ENCODE peak calls at places on chromosome 7, in four cellular contexts. K, A, W and Q are unnamed samples.

GRCh38 chr7:156895024-156895780 is 2.2 kb upstream of the LMBR1 start:
- DNase-seq in K (no peak), A (no peak), W (peak; percentile 17), Q (no peak)

GRCh38 chr7:867001-867405 is 9.4 kb upstream of the GET4 start:
- DNase-seq in K (peak; percentile 92), A (no peak), W (peak; percentile 54), Q (no peak)

GRCh38 chr7:84674236-84674913 is 479.8 kb upstream of the SEMA3A start:
- DNase-seq in K (no peak), A (no peak), W (no peak), Q (no peak)

GRCh38 chr7:77276120-77276519 is 76.5 kb upstream of the FGL2 start:
- DNase-seq in K (no peak), A (no peak), W (no peak), Q (no peak)

GRCh38 chr7:821688-822087 is 10.6 kb upstream of the SUN1 start:
- DNase-seq in K (no peak), A (no peak), W (no peak), Q (no peak)

GRCh38 chr7:104971290-104972071 is 42.5 kb upstream of the KMT2E start:
- DNase-seq in K (no peak), A (no peak), W (no peak), Q (no peak)

GRCh38 chr7:4661871-4662270 is 20.2 kb upstream of the FOXK1 start:
- DNase-seq in K (no peak), A (no peak), W (no peak), Q (no peak)

GRCh38 chr7:8260871-8261707 is 878 bp downstream of the ICA1 start:
- DNase-seq in K (no peak), A (peak; percentile 63), W (no peak), Q (no peak)

GRCh38 chr7:114087674-114088539 is 169.1 kb upstream of the PPP1R3A start:
- DNase-seq in K (no peak), A (peak; percentile 14), W (peak; percentile 32), Q (peak; percentile 15)

GRCh38 chr7:94687810-94688209 is 31.9 kb upstream of the SGCE start:
- DNase-seq in K (no peak), A (no peak), W (no peak), Q (no peak)

GRCh38 chr7:40680657-40681056 is 545.9 kb downstream of the SUGCT start:
- DNase-seq in K (no peak), A (peak; percentile 11), W (no peak), Q (no peak)

GRCh38 chr7:81736088-81736487 is 33.8 kb downstream of the HGF start:
- DNase-seq in K (no peak), A (no peak), W (no peak), Q (no peak)

GRCh38 chr7:48280100-48280499 is 108.8 kb downstream of the ABCA13 start:
- DNase-seq in K (no peak), A (no peak), W (no peak), Q (no peak)

GRCh38 chr7:70597071-70597470 is 534.9 kb upstream of the GALNT17 start:
- DNase-seq in K (no peak), A (no peak), W (no peak), Q (no peak)

GRCh38 chr7:42650171-42650570 is 261.7 kb downstream of the C7orf25 start:
- DNase-seq in K (no peak), A (no peak), W (no peak), Q (no peak)

GRCh38 chr7:121081327-121081936 is 92.9 kb downstream of the CPED1 start:
- DNase-seq in K (peak; percentile 65), A (no peak), W (no peak), Q (peak; percentile 4)

GRCh38 chr7:68744036-68744435 is 854.2 kb upstream of the AUTS2 start:
- DNase-seq in K (no peak), A (no peak), W (no peak), Q (no peak)

GRCh38 chr7:148954766-148955165 is 70.7 kb upstream of the EZH2 start:
- DNase-seq in K (no peak), A (no peak), W (no peak), Q (no peak)

GRCh38 chr7:134720091-134720935 is 59.1 kb upstream of the CALD1 start:
- DNase-seq in K (no peak), A (peak; percentile 47), W (no peak), Q (no peak)

GRCh38 chr7:157674715-157675426 is 338.1 kb downstream of the DNAJB6 start:
- DNase-seq in K (no peak), A (no peak), W (no peak), Q (no peak)

GRCh38 chr7:84372712-84373111 is 178.1 kb upstream of the SEMA3A start:
- DNase-seq in K (peak; percentile 32), A (no peak), W (no peak), Q (no peak)

DNA sequence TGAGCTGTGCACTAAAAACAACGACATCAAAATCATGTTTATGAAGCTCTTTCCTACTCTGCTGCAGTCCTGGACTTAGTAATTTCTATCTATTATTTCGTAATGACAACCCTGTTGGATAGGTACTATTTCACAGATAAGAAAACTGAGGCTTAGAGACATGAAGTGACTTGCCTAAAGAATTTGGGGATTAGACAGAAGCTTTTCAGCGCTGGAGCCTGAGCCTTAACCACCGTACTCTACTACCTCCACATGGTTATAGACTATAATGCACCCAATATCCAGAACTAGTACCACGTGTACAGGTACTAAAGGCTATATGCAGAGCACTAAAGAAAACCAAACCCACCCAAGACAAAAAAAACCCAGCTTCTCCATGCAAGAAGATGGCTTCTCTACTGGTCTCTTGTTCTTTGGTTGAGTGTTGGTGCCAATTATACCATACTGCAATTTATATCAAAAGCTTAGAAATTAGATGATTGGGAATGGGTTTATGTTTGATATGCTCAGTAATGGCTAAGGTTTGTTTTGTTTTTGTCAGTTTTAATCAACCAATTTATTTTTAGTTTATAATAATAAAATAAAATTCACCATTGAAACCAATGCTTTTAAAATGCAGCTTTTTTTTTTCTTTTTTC is 6.5 kb upstream of the SNX10 start:
- DNase-seq in K (no peak), A (no peak), W (no peak), Q (no peak)
- TF ChIP-seq CTCF in K (no peak), A (no peak), W (no peak), Q (no peak)

DNA sequence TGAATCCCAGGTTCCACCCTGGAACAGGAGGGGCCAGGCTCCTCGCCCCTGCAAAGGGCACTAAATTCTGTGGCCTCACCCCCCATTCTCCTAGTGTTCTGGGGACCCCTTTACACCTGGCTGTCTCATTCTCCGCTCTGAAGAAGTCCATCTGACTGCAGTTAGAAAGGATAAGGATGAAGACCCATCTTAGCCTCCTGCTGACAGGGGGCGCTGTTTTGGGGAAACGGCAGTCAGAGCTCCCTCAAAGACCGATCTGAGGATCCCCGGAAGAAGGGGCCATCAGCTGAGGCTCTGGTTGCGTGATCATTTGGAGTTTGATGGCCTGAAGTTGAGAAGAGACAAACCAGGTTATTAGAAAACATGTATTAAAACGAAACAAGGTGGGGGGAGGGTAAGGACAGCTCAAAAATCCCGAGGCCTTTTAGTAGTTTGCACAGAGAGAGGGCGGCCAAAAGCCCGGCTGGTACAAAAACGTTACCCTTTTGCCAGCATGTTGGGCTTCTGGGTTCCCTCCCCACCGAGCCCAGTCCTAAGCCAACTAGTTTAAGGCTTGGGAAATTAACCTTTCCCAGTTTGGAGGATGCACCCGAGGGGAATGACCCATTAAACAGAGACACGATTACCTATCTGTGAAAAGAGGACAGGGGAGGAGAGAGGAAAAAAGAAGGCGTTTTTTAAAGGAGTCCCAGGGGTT is 102.8 kb downstream of the CHN2 start:
- DNase-seq in K (no peak), A (peak; percentile 30), W (no peak), Q (peak; percentile 23)
- TF ChIP-seq CTCF in K (peak; percentile 13), A (peak; percentile 43), W (no peak), Q (peak; percentile 18)

GRCh38 chr7:140983802-140984201 is 30.9 kb downstream of the MRPS33 start:
- DNase-seq in K (no peak), A (no peak), W (no peak), Q (no peak)
- TF ChIP-seq CTCF in K (peak; percentile 21), A (peak; percentile 73), W (no peak), Q (peak; percentile 23)

DNA sequence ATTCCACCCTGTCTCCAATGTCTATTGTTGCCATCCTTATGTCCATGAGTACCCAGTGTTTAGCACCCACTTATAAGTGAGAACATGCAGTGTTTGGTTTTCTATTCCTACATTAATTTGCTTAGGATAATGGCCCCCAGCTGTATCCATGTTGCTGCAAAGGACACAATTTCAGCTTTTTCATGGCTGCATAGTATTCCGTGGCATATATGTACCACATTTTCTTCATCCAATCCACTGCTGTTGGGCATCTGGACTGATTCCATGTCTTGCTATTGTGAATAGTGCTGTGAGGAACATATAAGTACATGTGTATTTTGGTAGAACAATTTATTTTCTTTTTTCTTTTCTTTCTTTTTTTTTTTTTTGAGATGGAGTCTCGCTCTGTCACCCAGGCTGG is 68.2 kb downstream of the TMEM178B start:
- DNase-seq in K (no peak), A (no peak), W (no peak), Q (no peak)
- TF ChIP-seq CTCF in K (no peak), A (no peak), W (no peak), Q (no peak)

GRCh38 chr7:35424869-35425495 is 171.1 kb upstream of the TBX20 start:
- DNase-seq in K (peak; percentile 23), A (peak; percentile 71), W (no peak), Q (peak; percentile 59)
- TF ChIP-seq CTCF in K (peak; percentile 76), A (peak; percentile 85), W (peak; percentile 36), Q (peak; percentile 66)